ENCODE peak calls at places on chromosomes 16 and 17, in seven cellular contexts. J is H9, L is cardiac muscle cell, C is GM12878, E is K562, P is HepG2, Z is left lung. M is an unnamed sample.
A peak's percentile ranks its signal among the peaks of the same experiment; 100 is the strongest.

GRCh38 chr16:47499700-47500264 is 38.7 kb downstream of the PHKB start:
- DNase-seq in J (no peak), L (no peak), C (no peak), E (no peak), P (peak; percentile 96), Z (peak; percentile 39), M (no peak)

GRCh38 chr17:63436523-63437110 is 9.5 kb downstream of the CYB561 start:
- DNase-seq in J (peak; percentile 83), L (no peak), C (no peak), E (no peak), P (no peak), Z (peak; percentile 70), M (peak; percentile 73)

GRCh38 chr17:57197672-57198071 is 58.7 kb upstream of the MSI2 start:
- DNase-seq in J (no peak), L (no peak), C (no peak), E (no peak), P (no peak), Z (no peak), M (no peak)

GRCh38 chr16:68644715-68645493 is at the start of gene CDH3:
- DNase-seq in J (peak; percentile 95), L (peak; percentile 58), C (no peak), E (peak; percentile 29), P (no peak), Z (peak; percentile 85), M (no peak)

GRCh38 chr16:80665356-80665755 is 124.6 kb downstream of the DYNLRB2 start:
- DNase-seq in J (no peak), L (no peak), C (no peak), E (no peak), P (no peak), Z (no peak), M (no peak)

GRCh38 chr17:41338961-41339485 is 11.6 kb downstream of the KRT33A start:
- DNase-seq in J (no peak), L (no peak), C (peak; percentile 89), E (no peak), P (no peak), Z (no peak), M (no peak)

GRCh38 chr17:44348234-44348987 is 3.3 kb downstream of the GRN start:
- DNase-seq in J (no peak), L (no peak), C (peak; percentile 91), E (peak; percentile 7), P (no peak), Z (peak; percentile 83), M (no peak)

GRCh38 chr16:75282811-75283281 is 31.4 kb upstream of the BCAR1 start:
- DNase-seq in J (no peak), L (no peak), C (no peak), E (no peak), P (no peak), Z (no peak), M (no peak)

GRCh38 chr17:51541215-51541614 is 280.9 kb downstream of the UTP18 start:
- DNase-seq in J (no peak), L (no peak), C (no peak), E (no peak), P (no peak), Z (no peak), M (no peak)

GRCh38 chr17:55155867-55156560 is 108.7 kb upstream of the HLF start:
- DNase-seq in J (no peak), L (no peak), C (no peak), E (no peak), P (no peak), Z (no peak), M (no peak)

GRCh38 chr17:55157165-55157564 is 107.6 kb upstream of the HLF start:
- DNase-seq in J (no peak), L (peak; percentile 57), C (no peak), E (no peak), P (peak; percentile 48), Z (no peak), M (no peak)

GRCh38 chr17:55159251-55159650 is 105.5 kb upstream of the HLF start:
- DNase-seq in J (no peak), L (no peak), C (no peak), E (no peak), P (no peak), Z (no peak), M (no peak)

GRCh38 chr17:55160501-55160900 is 104.3 kb upstream of the HLF start:
- DNase-seq in J (no peak), L (no peak), C (no peak), E (no peak), P (no peak), Z (no peak), M (no peak)

GRCh38 chr17:55158439-55158838 is 106.3 kb upstream of the HLF start:
- DNase-seq in J (no peak), L (no peak), C (no peak), E (no peak), P (no peak), Z (no peak), M (no peak)
- H3K4me1 ChIP-seq in J (no peaks in the 10 kb centered on the region), L (peaks cover 9% of the 10 kb centered on the region), C (peaks cover 3% of the 10 kb centered on the region), E (no peaks in the 10 kb centered on the region), P (peaks cover 14% of the 10 kb centered on the region), Z (no peaks in the 10 kb centered on the region), M (no peaks in the 10 kb centered on the region)

GRCh38 chr17:49752508-49752907 is 11.4 kb downstream of the FAM117A start:
- DNase-seq in J (no peak), L (no peak), C (no peak), E (no peak), P (no peak), Z (no peak), M (no peak)
- H3K4me1 ChIP-seq in J (peaks cover 2% of the 10 kb centered on the region), L (peaks cover 14% of the 10 kb centered on the region), C (peaks cover 35% of the 10 kb centered on the region), E (peaks cover 29% of the 10 kb centered on the region), P (peaks cover 17% of the 10 kb centered on the region), Z (no peaks in the 10 kb centered on the region), M (no peaks in the 10 kb centered on the region)

GRCh38 chr17:2108170-2108569 is 53.3 kb downstream of the HIC1 start:
- DNase-seq in J (no peak), L (no peak), C (no peak), E (no peak), P (no peak), Z (no peak), M (no peak)

GRCh38 chr17:2107506-2107905 is 52.6 kb downstream of the HIC1 start:
- DNase-seq in J (no peak), L (no peak), C (no peak), E (no peak), P (no peak), Z (no peak), M (no peak)

GRCh38 chr17:2106308-2106707 is 51.4 kb downstream of the HIC1 start:
- DNase-seq in J (no peak), L (no peak), C (no peak), E (no peak), P (no peak), Z (no peak), M (no peak)

GRCh38 chr17:2107050-2107449 is 52.1 kb downstream of the HIC1 start:
- DNase-seq in J (no peak), L (no peak), C (no peak), E (no peak), P (no peak), Z (no peak), M (no peak)

GRCh38 chr17:2111691-2112090 is 56.8 kb downstream of the HIC1 start:
- DNase-seq in J (no peak), L (no peak), C (no peak), E (no peak), P (no peak), Z (no peak), M (no peak)
- H3K4me1 ChIP-seq in J (no peaks in the 10 kb centered on the region), L (peaks cover 12% of the 10 kb centered on the region), C (peaks cover 23% of the 10 kb centered on the region), E (no peaks in the 10 kb centered on the region), P (peaks cover 12% of the 10 kb centered on the region), Z (no peaks in the 10 kb centered on the region), M (peaks cover 1% of the 10 kb centered on the region)

GRCh38 chr17:1713878-1714487 is 3.8 kb upstream of the TLCD2 start:
- DNase-seq in J (peak; percentile 93), L (peak; percentile 70), C (no peak), E (no peak), P (peak; percentile 75), Z (peak; percentile 64), M (no peak)

GRCh38 chr17:1716076-1716911 is 6.1 kb upstream of the TLCD2 start:
- DNase-seq in J (peak; percentile 100), L (peak; percentile 100), C (peak; percentile 99), E (peak; percentile 90), P (peak; percentile 99), Z (peak; percentile 99), M (peak; percentile 100)

GRCh38 chr17:1714488-1714979 is 4.4 kb upstream of the TLCD2 start:
- DNase-seq in J (peak; percentile 98), L (peak; percentile 97), C (no peak), E (peak; percentile 59), P (peak; percentile 97), Z (peak; percentile 96), M (peak; percentile 99)

GRCh38 chr17:1715803-1716075 is 5.6 kb upstream of the TLCD2 start:
- DNase-seq in J (no peak), L (no peak), C (no peak), E (no peak), P (no peak), Z (no peak), M (no peak)

GRCh38 chr17:1714980-1715802 is 5.0 kb upstream of the TLCD2 start:
- DNase-seq in J (peak; percentile 86), L (peak; percentile 72), C (no peak), E (peak; percentile 64), P (peak; percentile 84), Z (peak; percentile 95), M (peak; percentile 95)
- H3K4me1 ChIP-seq in J (peaks cover 2% of the 10 kb centered on the region), L (peaks cover 10% of the 10 kb centered on the region), C (peaks cover 4% of the 10 kb centered on the region), E (peaks cover 60% of the 10 kb centered on the region), P (peaks cover 48% of the 10 kb centered on the region), Z (peaks cover 43% of the 10 kb centered on the region), M (no peaks in the 10 kb centered on the region)

GRCh38 chr16:84975522-84975921 is 35.8 kb downstream of the ZDHHC7 start:
- DNase-seq in J (no peak), L (no peak), C (no peak), E (no peak), P (no peak), Z (peak; percentile 36), M (no peak)

GRCh38 chr16:84976644-84977400 is 34.5 kb downstream of the ZDHHC7 start:
- DNase-seq in J (no peak), L (no peak), C (no peak), E (no peak), P (peak; percentile 97), Z (peak; percentile 67), M (peak; percentile 85)

GRCh38 chr16:84982434-84982833 is 28.9 kb downstream of the ZDHHC7 start:
- DNase-seq in J (no peak), L (peak; percentile 23), C (no peak), E (peak; percentile 52), P (no peak), Z (peak; percentile 76), M (no peak)

GRCh38 chr16:84983308-84983707 is 28.0 kb downstream of the ZDHHC7 start:
- DNase-seq in J (no peak), L (no peak), C (no peak), E (no peak), P (no peak), Z (peak; percentile 84), M (peak; percentile 73)

GRCh38 chr16:84979516-84979915 is 31.8 kb downstream of the ZDHHC7 start:
- DNase-seq in J (no peak), L (no peak), C (no peak), E (no peak), P (no peak), Z (no peak), M (no peak)
- H3K4me1 ChIP-seq in J (no peaks in the 10 kb centered on the region), L (peaks cover 13% of the 10 kb centered on the region), C (no peaks in the 10 kb centered on the region), E (peaks cover 22% of the 10 kb centered on the region), P (peaks cover 46% of the 10 kb centered on the region), Z (peaks cover 8% of the 10 kb centered on the region), M (no peaks in the 10 kb centered on the region)

M was measured in aorta.